ENCODE peak calls at places on chromosomes 13 and 19, in four cellular contexts. P, Y, V and I are unnamed samples.

GRCh38 chr19:29385191-29385795 is 140.5 kb upstream of the VSTM2B start:
- DNase-seq in Y (no peak), V (no peak), P (no peak), I (no peak)

GRCh38 chr19:2261438-2262172 is 5.4 kb upstream of the JSRP1 start:
- DNase-seq in P (no peak), Y (peak), V (no peak), I (no peak)

GRCh38 chr19:52451241-52451640 is 2.1 kb upstream of the ZNF578 start:
- DNase-seq in V (no peak), P (no peak), Y (no peak), I (no peak)

GRCh38 chr13:36341718-36342117 is 4.5 kb downstream of the SPART start:
- DNase-seq in Y (no peak), V (no peak), P (no peak), I (no peak)

GRCh38 chr19:46943150-46943946 is 76.3 kb upstream of the NPAS1 start:
- DNase-seq in P (peak), Y (no peak), V (no peak), I (no peak)

GRCh38 chr13:66634384-66634783 is 595.8 kb downstream of the PCDH9 start:
- DNase-seq in Y (no peak), V (no peak), P (no peak), I (no peak)

GRCh38 chr13:93767917-93768422 is 541.4 kb downstream of the GPC6 start:
- DNase-seq in P (peak), Y (no peak), V (no peak), I (no peak)

GRCh38 chr13:23658929-23659541 is 88.8 kb downstream of the TNFRSF19 start:
- DNase-seq in V (no peak), P (no peak), Y (no peak), I (no peak)

GRCh38 chr13:113652404-113653263 is 5.4 kb downstream of the ATP4B start:
- DNase-seq in Y (no peak), V (no peak), P (no peak), I (no peak)

GRCh38 chr19:10894911-10895213 is 23.5 kb downstream of the CARM1 start:
- DNase-seq in P (no peak), V (no peak), Y (no peak), I (no peak)

GRCh38 chr19:14830702-14831101 is 4.3 kb downstream of the OR7A5 start:
- DNase-seq in P (no peak), V (no peak), Y (no peak), I (no peak)

GRCh38 chr19:42148270-42148669 is 16.0 kb upstream of the POU2F2 start:
- DNase-seq in P (no peak), V (no peak), Y (no peak), I (no peak)

GRCh38 chr13:114152285-114152645 is 19.8 kb upstream of the RASA3 start:
- DNase-seq in P (no peak), V (no peak), Y (no peak), I (no peak)

GRCh38 chr19:41668315-41668714 is 19.8 kb downstream of the CEACAM7 start:
- DNase-seq in Y (no peak), P (no peak), V (no peak), I (no peak)

GRCh38 chr13:91111476-91112190 is 235.9 kb upstream of the MIR17HG start:
- DNase-seq in Y (no peak), P (no peak), V (no peak), I (no peak)

GRCh38 chr19:34345934-34346333 is 19.1 kb upstream of the GPI start:
- DNase-seq in P (peak), Y (peak), V (peak), I (peak)

GRCh38 chr19:17632577-17632976 is 55.6 kb downstream of the UNC13A start:
- DNase-seq in Y (no peak), P (no peak), V (no peak), I (no peak)

GRCh38 chr13:43159007-43159406 is 135.6 kb downstream of the DNAJC15 start:
- DNase-seq in P (no peak), V (no peak), Y (no peak), I (no peak)

GRCh38 chr13:51747438-51748434 is 56.2 kb downstream of the DHRS12 start:
- DNase-seq in P (peak), V (no peak), Y (no peak), I (no peak)

GRCh38 chr13:36884235-36884634 is 35.8 kb downstream of the SMAD9 start:
- DNase-seq in V (no peak), P (no peak), Y (no peak), I (no peak)

GRCh38 chr13:94382520-94382919 is 97.0 kb downstream of the DCT start:
- DNase-seq in V (no peak), Y (no peak), P (no peak), I (no peak)

GRCh38 chr13:111411186-111411858 is 90.9 kb downstream of the TEX29 start:
- DNase-seq in P (no peak), V (no peak), Y (no peak), I (no peak)

GRCh38 chr13:95603887-95604533 is 40.5 kb downstream of the DZIP1 start:
- DNase-seq in P (peak), V (no peak), Y (no peak), I (peak)

GRCh38 chr13:20311022-20311421 is 78.9 kb upstream of the GJB6 start:
- DNase-seq in P (no peak), Y (no peak), V (no peak), I (no peak)

GRCh38 chr19:45834970-45835369 is 19.9 kb upstream of the RSPH6A start:
- DNase-seq in Y (no peak), P (no peak), V (no peak), I (no peak)

GRCh38 chr19:36090930-36091695 is 19.8 kb upstream of the OVOL3 start:
- DNase-seq in P (no peak), V (no peak), Y (no peak), I (no peak)

GRCh38 chr13:52010890-52011689 is at the start of gene ATP7B:
- DNase-seq in Y (peak), P (peak), V (peak), I (peak)

GRCh38 chr13:71260246-71260645 is 606.8 kb downstream of the DACH1 start:
- DNase-seq in V (no peak), P (no peak), Y (no peak), I (no peak)

GRCh38 chr13:52399708-52400107 is 6.3 kb downstream of the THSD1 start:
- DNase-seq in Y (no peak), P (peak), V (no peak), I (peak)

GRCh38 chr13:25253702-25254101 is 33.6 kb downstream of the MTMR6 start:
- DNase-seq in Y (no peak), V (no peak), P (peak), I (peak)

GRCh38 chr19:38557205-38557799 is 60.5 kb downstream of the MAP4K1 start:
- DNase-seq in V (peak), P (no peak), Y (no peak), I (peak)

GRCh38 chr19:48418317-48419064 is 25.0 kb downstream of the GRIN2D start:
- DNase-seq in P (no peak), V (peak), Y (no peak), I (peak)

GRCh38 chr13:100657881-100658315 is 16.7 kb downstream of the TMTC4 start:
- DNase-seq in P (no peak), V (no peak), Y (no peak), I (no peak)

GRCh38 chr13:100660761-100661160 is 13.8 kb downstream of the TMTC4 start:
- DNase-seq in Y (no peak), V (no peak), P (no peak), I (no peak)

GRCh38 chr13:100659578-100659977 is 15.0 kb downstream of the TMTC4 start:
- DNase-seq in P (no peak), Y (no peak), V (no peak), I (no peak)

GRCh38 chr13:100662470-100663211 is 12.0 kb downstream of the TMTC4 start:
- DNase-seq in V (no peak), Y (no peak), P (peak), I (no peak)

DNA sequence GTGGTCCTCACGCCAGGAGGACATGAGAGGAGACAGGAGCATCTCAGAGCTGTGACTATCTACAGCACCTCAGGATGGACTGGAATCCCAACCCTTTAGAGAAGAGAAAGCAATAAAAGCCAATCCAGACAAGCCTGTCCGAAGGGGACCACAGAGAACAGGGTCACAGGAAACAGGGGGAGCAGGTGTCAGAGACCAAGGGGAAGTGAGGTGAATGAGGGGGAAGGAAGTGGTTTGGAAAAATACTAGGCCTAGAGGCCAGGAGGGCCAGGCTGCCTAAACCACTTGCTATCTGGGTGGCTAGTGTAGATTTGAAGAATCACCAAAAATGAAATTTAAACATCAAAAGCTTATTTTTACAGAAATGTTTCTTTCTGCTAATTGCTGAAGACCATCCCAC is 16.2 kb downstream of the TMTC4 start:
- DNase-seq in V (no peak), P (no peak), Y (no peak), I (no peak)
- TF ChIP-seq JUN in V (no peak), P (no peak), Y (no peak), I (no peak)

DNA sequence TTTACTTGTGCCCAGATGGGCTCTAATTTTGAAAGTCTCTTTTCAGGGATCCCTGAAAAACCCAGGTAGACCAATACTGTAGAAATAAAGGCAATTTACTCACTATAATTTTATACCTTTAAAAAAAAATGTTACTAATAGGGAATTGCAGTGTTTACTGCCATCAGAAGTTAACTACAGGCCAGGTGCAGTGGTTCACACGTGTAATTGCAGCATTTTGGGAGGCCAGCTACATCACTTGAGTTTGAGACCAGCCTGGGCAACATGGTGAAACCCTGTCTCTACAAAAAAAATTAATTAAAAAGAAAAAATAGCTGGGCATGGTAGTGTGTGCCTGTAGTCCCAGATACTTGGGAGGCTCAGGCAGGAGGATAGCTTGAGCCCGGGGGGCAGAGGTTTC is 10.2 kb downstream of the USP12 start:
- DNase-seq in P (no peak), V (no peak), Y (no peak), I (no peak)
- H3K4me2 ChIP-seq in P (no peak), V (no peak), Y (no peak), I (no peak)

GRCh38 chr13:33548065-33548464 is 262.5 kb upstream of the STARD13 start:
- DNase-seq in Y (no peak), V (no peak), P (no peak), I (no peak)

GRCh38 chr13:33554919-33555791 is 262.8 kb upstream of the RFC3 start:
- DNase-seq in P (no peak), Y (no peak), V (no peak), I (no peak)

GRCh38 chr13:33545492-33545891 is 259.9 kb upstream of the STARD13 start:
- DNase-seq in Y (no peak), P (no peak), V (no peak), I (no peak)

GRCh38 chr13:33547035-33547434 is 261.5 kb upstream of the STARD13 start:
- DNase-seq in V (no peak), P (no peak), Y (no peak), I (no peak)

DNA sequence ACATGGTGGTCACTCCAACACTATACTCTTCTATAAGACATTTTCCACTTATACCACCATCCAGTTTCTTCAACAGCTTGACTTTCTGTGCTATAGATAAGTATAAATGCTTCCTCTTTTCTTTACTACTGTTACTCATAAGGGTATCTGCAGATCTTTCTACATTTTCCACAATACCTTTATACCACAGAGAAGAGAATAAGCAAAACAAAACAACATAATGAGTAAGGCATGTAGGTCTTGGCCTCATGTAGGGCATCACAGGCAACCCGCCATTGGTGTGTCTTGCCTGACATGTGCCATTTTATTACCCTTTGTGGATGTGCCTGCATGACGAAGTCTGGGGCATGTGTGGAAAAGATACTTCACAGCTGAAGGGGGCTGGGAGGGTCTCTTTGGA is 265.3 kb upstream of the STARD13 start:
- DNase-seq in V (no peak), P (no peak), Y (no peak), I (no peak)
- TF ChIP-seq JUN in V (no peak), P (no peak), Y (no peak), I (no peak)

GRCh38 chr13:34951528-34951927 is 9.5 kb downstream of the NBEA start:
- DNase-seq in P (no peak), V (no peak), Y (no peak), I (no peak)
- H3K4me2 ChIP-seq in P (no peak), V (no peak), Y (peak), I (no peak)